ENCODE peak calls at places on chromosomes 3 and 15, in four cellular contexts. One of them, this sample, is unnamed.

GRCh38 chr3:47022540-47023161 is 43.2 kb downstream of the NBEAL2 start:
- DNase-seq in A549: no peak
- DNase-seq in H1: no peak
- DNase-seq in K562: no peak
- DNase-seq in this sample: no peak

GRCh38 chr3:29283739-29284138 is 2.9 kb downstream of the RBMS3 start:
- DNase-seq in A549: no peak
- DNase-seq in H1: no peak
- DNase-seq in K562: no peak
- DNase-seq in this sample: no peak

GRCh38 chr3:11591401-11592266 is 52.1 kb downstream of the VGLL4 start:
- DNase-seq in A549: no peak
- DNase-seq in H1: peak; percentile 53
- DNase-seq in K562: no peak
- DNase-seq in this sample: peak; percentile 82

GRCh38 chr15:89115547-89115946 is 27.3 kb downstream of the ABHD2 start:
- DNase-seq in A549: peak; percentile 59
- DNase-seq in H1: no peak
- DNase-seq in K562: no peak
- DNase-seq in this sample: no peak

GRCh38 chr3:49173792-49174170 is 2.4 kb downstream of the KLHDC8B start:
- DNase-seq in A549: no peak
- DNase-seq in H1: no peak
- DNase-seq in K562: no peak
- DNase-seq in this sample: no peak

GRCh38 chr3:9779721-9780450 is 10.1 kb upstream of the CAMK1 start:
- DNase-seq in A549: no peak
- DNase-seq in H1: no peak
- DNase-seq in K562: no peak
- DNase-seq in this sample: no peak

GRCh38 chr15:89905846-89906378 is 6.8 kb downstream of the ARPIN start:
- DNase-seq in A549: no peak
- DNase-seq in H1: no peak
- DNase-seq in K562: no peak
- DNase-seq in this sample: no peak

GRCh38 chr3:23035927-23036640 is 167.0 kb upstream of the UBE2E2 start:
- DNase-seq in A549: peak; percentile 18
- DNase-seq in H1: no peak
- DNase-seq in K562: no peak
- DNase-seq in this sample: peak; percentile 31

GRCh38 chr15:90934256-90934948 is 683 bp upstream of the UNC45A start:
- DNase-seq in A549: peak; percentile 91
- DNase-seq in H1: no peak
- DNase-seq in K562: peak; percentile 88
- DNase-seq in this sample: peak; percentile 81

GRCh38 chr15:60021589-60022378 is 17.7 kb downstream of the FOXB1 start:
- DNase-seq in A549: no peak
- DNase-seq in H1: no peak
- DNase-seq in K562: no peak
- DNase-seq in this sample: no peak

GRCh38 chr3:52606373-52607085 is 70.1 kb downstream of the UQCC5 start:
- DNase-seq in A549: peak; percentile 66
- DNase-seq in H1: no peak
- DNase-seq in K562: peak; percentile 5
- DNase-seq in this sample: peak; percentile 67

GRCh38 chr15:34358367-34358766 is 8.6 kb downstream of the LPCAT4 start:
- DNase-seq in A549: peak; percentile 56
- DNase-seq in H1: no peak
- DNase-seq in K562: peak; percentile 56
- DNase-seq in this sample: no peak

GRCh38 chr3:18076301-18076700 is 333.9 kb upstream of the TBC1D5 start:
- DNase-seq in A549: no peak
- DNase-seq in H1: no peak
- DNase-seq in K562: no peak
- DNase-seq in this sample: no peak

GRCh38 chr3:71208273-71209095 is 375.0 kb downstream of the FOXP1 start:
- DNase-seq in A549: peak; percentile 93
- DNase-seq in H1: no peak
- DNase-seq in K562: peak; percentile 55
- DNase-seq in this sample: peak; percentile 98
- TF ChIP-seq PHF8 in A549: no peak
- TF ChIP-seq PHF8 in H1: no peak
- TF ChIP-seq PHF8 in K562: no peak
- TF ChIP-seq PHF8 in this sample: no peak

GRCh38 chr3:182178488-182179200 is 466.9 kb downstream of the SOX2 start:
- DNase-seq in A549: no peak
- DNase-seq in H1: no peak
- DNase-seq in K562: no peak
- DNase-seq in this sample: no peak

GRCh38 chr3:182179631-182180030 is 467.9 kb downstream of the SOX2 start:
- DNase-seq in A549: no peak
- DNase-seq in H1: no peak
- DNase-seq in K562: no peak
- DNase-seq in this sample: no peak

GRCh38 chr3:182183716-182184430 is 472.1 kb downstream of the SOX2 start:
- DNase-seq in A549: no peak
- DNase-seq in H1: no peak
- DNase-seq in K562: no peak
- DNase-seq in this sample: no peak

GRCh38 chr3:182182531-182182968 is 470.8 kb downstream of the SOX2 start:
- DNase-seq in A549: no peak
- DNase-seq in H1: no peak
- DNase-seq in K562: no peak
- DNase-seq in this sample: peak; percentile 7

GRCh38 chr3:182180646-182181385 is 469.1 kb downstream of the SOX2 start:
- DNase-seq in A549: no peak
- DNase-seq in H1: no peak
- DNase-seq in K562: no peak
- DNase-seq in this sample: peak; percentile 15
- TF ChIP-seq PHF8 in A549: no peak
- TF ChIP-seq PHF8 in H1: no peak
- TF ChIP-seq PHF8 in K562: no peak
- TF ChIP-seq PHF8 in this sample: no peak

DNA sequence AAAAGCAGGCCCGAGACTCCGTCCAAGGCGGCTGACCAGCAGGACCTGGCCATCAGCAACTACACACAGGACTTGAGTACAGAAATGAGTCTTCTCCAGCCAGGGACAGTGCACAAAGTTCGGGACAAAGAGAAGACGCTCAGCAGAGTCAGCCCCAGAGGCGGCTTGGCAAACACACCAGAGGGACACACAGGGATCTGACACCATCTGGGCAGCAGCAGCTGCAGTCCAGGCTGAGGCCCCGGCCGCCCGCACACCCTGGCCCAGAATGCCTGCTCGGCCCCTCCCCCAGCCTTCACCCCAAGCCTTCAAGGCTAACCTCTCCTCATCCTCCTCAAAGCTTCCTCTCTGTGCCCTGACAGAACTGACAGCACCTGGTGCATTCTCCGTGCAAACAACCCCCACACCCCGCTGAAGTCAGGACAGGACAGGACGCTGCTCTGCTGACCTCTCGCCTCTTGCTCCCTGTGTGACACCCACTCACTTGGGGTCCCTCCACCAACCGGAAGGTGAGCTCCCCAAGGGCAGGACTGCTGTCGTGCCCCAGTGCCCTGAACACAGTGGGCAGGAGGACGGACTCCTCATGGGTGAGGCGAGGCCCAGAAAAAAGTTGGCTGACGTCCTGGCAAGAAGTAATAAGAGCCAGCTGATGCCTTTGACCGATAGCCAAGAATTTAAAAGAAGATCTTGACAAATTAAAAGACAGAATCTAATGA is 61.0 kb downstream of the XXYLT1 start:
- DNase-seq in A549: no peak
- DNase-seq in H1: no peak
- DNase-seq in K562: no peak
- DNase-seq in this sample: no peak
- TF ChIP-seq PHF8 in A549: no peak
- TF ChIP-seq PHF8 in H1: no peak
- TF ChIP-seq PHF8 in K562: no peak
- TF ChIP-seq PHF8 in this sample: no peak

GRCh38 chr15:78921517-78921916 is 23.3 kb downstream of the CTSH start:
- DNase-seq in A549: no peak
- DNase-seq in H1: no peak
- DNase-seq in K562: no peak
- DNase-seq in this sample: no peak

GRCh38 chr15:78922527-78922926 is 22.3 kb downstream of the CTSH start:
- DNase-seq in A549: no peak
- DNase-seq in H1: no peak
- DNase-seq in K562: no peak
- DNase-seq in this sample: no peak

GRCh38 chr15:78923480-78924360 is 21.1 kb downstream of the CTSH start:
- DNase-seq in A549: no peak
- DNase-seq in H1: no peak
- DNase-seq in K562: no peak
- DNase-seq in this sample: no peak

GRCh38 chr15:78925076-78925624 is 19.7 kb downstream of the CTSH start:
- DNase-seq in A549: no peak
- DNase-seq in H1: no peak
- DNase-seq in K562: no peak
- DNase-seq in this sample: no peak

GRCh38 chr15:78921940-78922339 is 22.9 kb downstream of the CTSH start:
- DNase-seq in A549: no peak
- DNase-seq in H1: no peak
- DNase-seq in K562: no peak
- DNase-seq in this sample: no peak
- TF ChIP-seq PHF8 in A549: no peak
- TF ChIP-seq PHF8 in H1: no peak
- TF ChIP-seq PHF8 in K562: no peak
- TF ChIP-seq PHF8 in this sample: no peak

DNA sequence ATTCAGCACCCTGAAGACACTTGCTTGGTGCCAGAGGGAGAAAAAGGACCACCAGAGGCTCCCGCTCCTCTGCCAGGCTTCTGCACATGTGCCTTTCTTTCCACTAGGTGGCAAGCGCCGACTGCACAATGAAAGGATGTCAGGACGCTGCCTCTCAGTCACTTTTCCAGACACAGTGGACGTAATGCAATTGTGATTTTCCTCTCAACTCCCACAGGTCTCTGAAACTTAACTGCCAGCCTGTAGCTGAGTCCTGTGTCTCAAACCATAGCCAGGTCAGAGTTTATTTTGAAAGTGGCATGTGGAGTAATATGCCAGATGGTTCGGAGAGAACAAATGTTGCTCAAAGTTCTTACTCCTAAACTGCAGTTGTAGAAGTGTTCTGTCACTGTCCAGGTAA is 162.9 kb downstream of the ITPR1 start:
- DNase-seq in A549: peak; percentile 77
- DNase-seq in H1: peak; percentile 44
- DNase-seq in K562: peak; percentile 72
- DNase-seq in this sample: peak; percentile 30
- TF ChIP-seq PHF8 in A549: no peak
- TF ChIP-seq PHF8 in H1: no peak
- TF ChIP-seq PHF8 in K562: no peak
- TF ChIP-seq PHF8 in this sample: no peak